ENCODE peak calls at places on chromosomes 7 and 10, in nine cellular contexts. B is HFFc6; M is NT2/D1; F is activated CD8-positive, alpha-beta T cell treated with anti-CD3 and anti-CD28 coated beads, Interleukin-2, amount 10 ng/mL, durations not matched to agents 7 days and 5 days; G is HuH-7; Z is CD8-positive, alpha-beta memory T cell; H is PC-9; C is nephron progenitor cell; N is GM10248. O is an unnamed sample.

GRCh38 chr7:79610905-79611304 is 157.4 kb upstream of the MAGI2 start:
- DNase-seq in F (no peak), N (no peak), H (no peak), M (no peak), Z (no peak), C (no peak), G (no peak), B (no peak), O (no peak)

GRCh38 chr7:156429514-156429913 is 211.1 kb upstream of the RNF32 start:
- DNase-seq in N (no peak), G (no peak), Z (no peak), C (no peak), F (no peak), B (no peak), M (no peak), H (no peak), O (no peak)

GRCh38 chr10:96577037-96577436 is 9.8 kb downstream of the TM9SF3 start:
- DNase-seq in C (no peak), H (peak), N (no peak), F (no peak), B (no peak), M (no peak), Z (no peak), G (no peak), O (no peak)

GRCh38 chr7:55438765-55439525 is 73.8 kb downstream of the LANCL2 start:
- DNase-seq in H (no peak), N (no peak), B (no peak), C (no peak), G (no peak), F (no peak), M (no peak), Z (no peak), O (no peak)

GRCh38 chr7:73861305-73861704 is 346 bp downstream of the TMEM270 start:
- DNase-seq in Z (no peak), C (no peak), B (no peak), N (no peak), H (no peak), F (no peak), G (no peak), M (no peak), O (no peak)

GRCh38 chr10:112335104-112335840 is 38.6 kb upstream of the ACSL5 start:
- DNase-seq in M (no peak), G (no peak), N (no peak), F (no peak), Z (no peak), B (peak), C (no peak), H (no peak), O (no peak)

GRCh38 chr10:34024708-34025425 is 690.4 kb upstream of the NRP1 start:
- DNase-seq in M (peak), Z (no peak), F (no peak), N (no peak), B (no peak), H (no peak), C (no peak), G (peak), O (no peak)

GRCh38 chr7:40470111-40470736 is 335.4 kb downstream of the SUGCT start:
- DNase-seq in Z (no peak), F (no peak), H (no peak), M (no peak), B (peak), N (no peak), G (no peak), C (no peak), O (no peak)

GRCh38 chr10:129958686-129959543 is 5.2 kb downstream of the EBF3 start:
- DNase-seq in N (no peak), G (no peak), B (no peak), M (no peak), C (peak), Z (no peak), F (no peak), H (no peak), O (peak)

GRCh38 chr10:775245-776075 is 86.0 kb upstream of the DIP2C start:
- DNase-seq in M (no peak), F (no peak), H (no peak), B (peak), Z (no peak), G (no peak), N (no peak), C (no peak), O (peak)

GRCh38 chr10:6796231-6796630 is 216.2 kb upstream of the PRKCQ start:
- DNase-seq in Z (no peak), H (no peak), N (no peak), F (no peak), B (no peak), M (no peak), G (no peak), C (no peak), O (no peak)

GRCh38 chr7:44145419-44145968 is 4.4 kb upstream of the MYL7 start:
- DNase-seq in M (no peak), N (no peak), H (no peak), Z (peak), B (no peak), G (no peak), C (peak), F (peak), O (peak)